ENCODE peak calls at places on chromosome 2, in four cellular contexts. N is ascending aorta, B is transverse colon, Z is body of pancreas. L is an unnamed sample. For H3K27me3 and H3K9me3, the result is how much of the 10 kb centered on the place peaks cover.

GRCh38 chr2:74440005-74440377 is 1.7 kb downstream of the RTKN start:
- DNase-seq in B (peak), Z (peak), N (no peak), L (no peak)

GRCh38 chr2:241873081-241873802 is 3.7 kb downstream of the RTP5 start:
- DNase-seq in Z (no peak), N (no peak), B (no peak), L (no peak)

GRCh38 chr2:32436150-32436549 is 79.3 kb downstream of the BIRC6 start:
- DNase-seq in N (no peak), Z (no peak), B (no peak), L (no peak)

GRCh38 chr2:54669677-54670484 is 53.6 kb upstream of the EML6 start:
- DNase-seq in Z (no peak), B (peak), N (no peak), L (no peak)

GRCh38 chr2:27117995-27118524 is 868 bp downstream of the CGREF1 start:
- DNase-seq in B (no peak), N (no peak), Z (no peak), L (no peak)

GRCh38 chr2:37148325-37148724 is 8.5 kb downstream of the EIF2AK2 start:
- DNase-seq in N (no peak), B (no peak), Z (no peak), L (no peak)

GRCh38 chr2:239381709-239382134 is 19.1 kb downstream of the HDAC4 start:
- DNase-seq in N (no peak), Z (no peak), B (no peak), L (no peak)

GRCh38 chr2:207847807-207848544 is 78.3 kb upstream of the FZD5 start:
- DNase-seq in Z (peak), N (no peak), B (peak), L (peak)

GRCh38 chr2:10193276-10193675 is 70.7 kb downstream of the RRM2 start:
- DNase-seq in N (no peak), B (no peak), Z (no peak), L (no peak)

GRCh38 chr2:112121682-112122254 is 16.4 kb upstream of the FBLN7 start:
- DNase-seq in N (no peak), Z (peak), B (no peak), L (no peak)

GRCh38 chr2:157264099-157264498 is 6.6 kb downstream of the GALNT5 start:
- DNase-seq in N (no peak), B (no peak), Z (no peak), L (peak)

GRCh38 chr2:3659447-3660432 is 1.7 kb downstream of the ALLC start:
- DNase-seq in N (no peak), Z (no peak), B (no peak), L (no peak)

GRCh38 chr2:27092696-27093429 is 6.3 kb downstream of the KHK start:
- DNase-seq in Z (no peak), B (no peak), N (no peak), L (no peak)

GRCh38 chr2:3241971-3242746 is 135.5 kb downstream of the EIPR1 start:
- DNase-seq in Z (no peak), N (no peak), B (no peak), L (no peak)

GRCh38 chr2:61426267-61426897 is 44.5 kb downstream of the USP34 start:
- DNase-seq in N (no peak), Z (peak), B (peak), L (peak)

GRCh38 chr2:62831729-62832128 is 126.2 kb downstream of the EHBP1 start:
- DNase-seq in Z (no peak), B (no peak), N (no peak), L (no peak)

GRCh38 chr2:85887566-85888019 is 1.2 kb downstream of the ST3GAL5 start:
- DNase-seq in B (peak), N (no peak), Z (peak), L (peak)

GRCh38 chr2:97693476-97693875 is 19.9 kb upstream of the ZAP70 start:
- DNase-seq in B (no peak), N (no peak), Z (no peak), L (peak)
- H3K4me3 ChIP-seq in B (no peak), N (no peak), Z (no peak), L (no peak)

GRCh38 chr2:96926791-96927190 is 56.9 kb upstream of the SEMA4C start:
- DNase-seq in N (no peak), Z (no peak), B (no peak), L (no peak)

GRCh38 chr2:96923810-96924774 is 54.2 kb upstream of the SEMA4C start:
- DNase-seq in N (no peak), Z (no peak), B (no peak), L (no peak)

GRCh38 chr2:96926236-96926635 is 56.4 kb upstream of the SEMA4C start:
- DNase-seq in N (no peak), Z (no peak), B (no peak), L (no peak)

GRCh38 chr2:96923201-96923600 is 53.3 kb upstream of the SEMA4C start:
- DNase-seq in N (no peak), Z (no peak), B (no peak), L (no peak)

GRCh38 chr2:96924775-96925747 is 55.2 kb upstream of the SEMA4C start:
- DNase-seq in B (no peak), Z (no peak), N (no peak), L (no peak)
- H3K27me3 ChIP-seq in B (under half), Z (under half), N (under half), L (under half)

GRCh38 chr2:107621186-107621835 is 205.4 kb upstream of the RGPD4 start:
- DNase-seq in Z (no peak), B (no peak), N (no peak), L (no peak)

GRCh38 chr2:107622741-107623310 is 203.9 kb upstream of the RGPD4 start:
- DNase-seq in N (no peak), B (no peak), Z (no peak), L (no peak)

GRCh38 chr2:107618769-107619168 is 207.9 kb upstream of the RGPD4 start:
- DNase-seq in Z (no peak), B (no peak), N (no peak), L (no peak)
- H3K9me3 ChIP-seq in Z (under half), B (under half), N (under half), L (under half)

GRCh38 chr2:237488295-237488694 is 1.2 kb downstream of the MLPH start:
- DNase-seq in B (no peak), N (no peak), Z (no peak), L (no peak)
- H3K4me3 ChIP-seq in B (peak), N (no peak), Z (no peak), L (no peak)

DNA sequence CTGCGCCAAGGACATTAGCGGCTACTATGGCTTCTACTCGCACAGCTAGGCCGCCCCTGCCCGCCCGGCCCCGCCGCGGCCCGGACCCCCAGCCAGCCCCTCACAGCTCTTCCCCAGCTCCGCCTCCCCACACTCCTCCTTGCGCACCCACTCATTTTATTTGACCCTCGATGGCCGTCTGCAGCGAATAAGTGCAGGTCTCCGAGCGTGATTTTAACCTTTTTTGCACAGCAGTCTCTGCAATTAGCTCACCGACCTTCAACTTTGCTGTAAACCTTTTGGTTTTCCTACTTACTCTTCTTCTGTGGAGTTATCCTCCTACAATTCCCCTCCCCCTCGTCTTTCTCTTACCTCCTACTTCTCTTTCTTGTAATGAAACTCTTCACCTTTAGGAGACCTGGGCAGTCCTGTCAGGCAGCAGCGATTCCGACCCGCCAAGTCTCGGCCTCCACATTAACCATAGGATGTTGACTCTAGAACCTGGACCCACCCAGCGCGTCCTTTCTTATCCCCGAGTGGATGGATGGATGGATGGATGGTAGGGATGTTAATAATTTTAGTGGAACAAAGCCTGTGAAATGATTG is 8.2 kb downstream of the TBR1 start:
- DNase-seq in Z (no peak), N (no peak), B (no peak), L (no peak)
- H3K27me3 ChIP-seq in Z (under half), N (half or more), B (half or more), L (under half)

GRCh38 chr2:81645750-81646301 is 1341.3 kb upstream of the LRRTM1 start:
- DNase-seq in N (no peak), B (no peak), Z (no peak), L (no peak)

GRCh38 chr2:81648370-81648769 is 1343.8 kb upstream of the LRRTM1 start:
- DNase-seq in N (no peak), B (no peak), Z (no peak), L (no peak)

GRCh38 chr2:81647715-81648114 is 1343.2 kb upstream of the LRRTM1 start:
- DNase-seq in B (no peak), Z (no peak), N (no peak), L (no peak)

GRCh38 chr2:81650048-81650971 is 1345.8 kb upstream of the LRRTM1 start:
- DNase-seq in B (no peak), N (no peak), Z (no peak), L (peak)
- H3K9me3 ChIP-seq in B (under half), N (under half), Z (under half), L (under half)

DNA sequence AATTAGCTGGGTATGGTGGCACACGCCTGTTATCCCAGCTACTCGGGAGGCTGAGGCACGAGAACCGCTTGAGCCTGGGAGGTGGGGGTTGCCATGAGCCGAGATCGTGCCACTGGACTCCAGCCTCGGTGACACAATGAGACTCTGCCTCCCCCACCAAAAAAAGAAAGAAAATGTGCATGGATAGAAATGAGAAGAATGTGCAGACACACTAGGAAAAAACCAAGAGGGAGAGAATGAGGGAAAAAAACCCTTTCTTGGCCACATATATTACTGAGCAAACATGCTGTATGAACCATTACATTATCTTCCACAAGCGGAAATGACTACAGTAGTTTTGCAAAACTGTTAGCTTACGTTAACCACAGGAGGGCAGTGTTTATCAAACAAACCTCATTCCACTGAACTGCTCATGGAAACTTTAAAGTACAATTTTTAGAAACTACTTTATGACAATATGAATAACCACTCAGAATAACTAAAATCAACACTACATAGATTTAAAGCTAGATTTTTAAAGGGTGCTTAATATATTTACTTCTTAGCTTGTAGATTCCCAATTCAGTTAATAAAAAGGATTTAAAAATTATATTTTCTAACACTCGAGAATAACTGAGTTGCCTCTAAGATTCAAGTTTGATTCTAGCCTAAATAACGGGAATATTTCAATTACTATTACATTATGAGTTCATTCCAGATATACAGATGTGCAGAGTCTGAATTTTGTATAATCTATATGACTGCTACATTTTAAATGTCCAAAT is 26.4 kb downstream of the ASXL2 start:
- DNase-seq in Z (no peak), N (no peak), B (no peak), L (no peak)
- H3K4me3 ChIP-seq in Z (no peak), N (peak), B (no peak), L (peak)

GRCh38 chr2:120736955-120737801 is 1.5 kb downstream of the GLI2 start:
- DNase-seq in Z (no peak), B (no peak), N (no peak), L (peak)
- H3K27me3 ChIP-seq in Z (under half), B (half or more), N (under half), L (under half)

L was measured in MG63.